ENCODE peak calls at places on chromosomes 12 and 14, in five cellular contexts. X, P, S, I and Z are unnamed samples. For H3K9me3, the result is how much of the 10 kb centered on the place peaks cover.

GRCh38 chr12:97404549-97404948 is 58.1 kb upstream of the RMST start:
- DNase-seq in I (peak), X (no peak), S (peak), P (no peak), Z (no peak)

GRCh38 chr14:99754141-99755067 is 38.8 kb upstream of the EML1 start:
- DNase-seq in X (no peak), P (no peak), I (no peak), S (no peak), Z (no peak)

GRCh38 chr14:70642313-70643235 is 858 bp downstream of the TTC9 start:
- DNase-seq in P (peak), X (no peak), I (peak), S (no peak), Z (no peak)

GRCh38 chr12:111753144-111753881 is 13.4 kb upstream of the ALDH2 start:
- DNase-seq in I (peak), X (no peak), S (peak), P (peak), Z (peak)

GRCh38 chr14:32010561-32011188 is 66.4 kb upstream of the ARHGAP5 start:
- DNase-seq in X (no peak), I (no peak), S (peak), P (no peak), Z (no peak)

GRCh38 chr12:57008113-57008687 is 1.9 kb upstream of the ZBTB39 start:
- DNase-seq in P (no peak), X (no peak), I (no peak), S (peak), Z (no peak)

GRCh38 chr12:131074221-131075083 is 120.7 kb downstream of the ADGRD1 start:
- DNase-seq in I (no peak), S (no peak), P (no peak), X (no peak), Z (peak)

GRCh38 chr12:10191865-10192264 is 13.0 kb downstream of the TMEM52B start:
- DNase-seq in X (peak), I (no peak), P (no peak), S (no peak), Z (no peak)

GRCh38 chr14:105856676-105857222 is 330.4 kb downstream of the TMEM121 start:
- DNase-seq in X (no peak), P (peak), S (no peak), I (peak), Z (no peak)

GRCh38 chr12:56670836-56671235 is 17.2 kb downstream of the PTGES3 start:
- DNase-seq in X (no peak), I (no peak), S (no peak), P (no peak), Z (no peak)

GRCh38 chr12:87679262-87679661 is 349.9 kb downstream of the C12orf50 start:
- DNase-seq in P (no peak), I (no peak), X (no peak), S (no peak), Z (no peak)

GRCh38 chr12:65331456-65331855 is 53.0 kb downstream of the MSRB3 start:
- DNase-seq in S (no peak), P (no peak), I (no peak), X (no peak), Z (no peak)

GRCh38 chr12:65333649-65334048 is 55.2 kb downstream of the MSRB3 start:
- DNase-seq in X (no peak), P (no peak), I (no peak), S (no peak), Z (no peak)

GRCh38 chr12:65330341-65330740 is 51.9 kb downstream of the MSRB3 start:
- DNase-seq in P (no peak), S (no peak), I (no peak), X (no peak), Z (no peak)

GRCh38 chr12:65335021-65335714 is 56.7 kb downstream of the MSRB3 start:
- DNase-seq in I (no peak), X (no peak), P (no peak), S (peak), Z (peak)

GRCh38 chr12:65334534-65334933 is 56.1 kb downstream of the MSRB3 start:
- DNase-seq in P (no peak), X (no peak), S (no peak), I (no peak), Z (peak)
- TF ChIP-seq POLR2A in P (no peak), X (no peak), S (no peak), I (no peak), Z (no peak)

GRCh38 chr12:122023339-122024131 is 1.9 kb downstream of the BCL7A start:
- DNase-seq in X (peak), I (peak), P (peak), S (peak), Z (peak)

GRCh38 chr12:122021822-122022392 is at the start of gene BCL7A:
- DNase-seq in I (peak), X (peak), P (peak), S (peak), Z (peak)

GRCh38 chr12:122020795-122021192 is 890 bp upstream of the BCL7A start:
- DNase-seq in I (peak), X (no peak), S (no peak), P (no peak), Z (no peak)

GRCh38 chr12:122022393-122023338 is 982 bp downstream of the BCL7A start:
- DNase-seq in P (no peak), S (peak), X (no peak), I (peak), Z (peak)

GRCh38 chr12:122021193-122021821 is 377 bp upstream of the BCL7A start:
- DNase-seq in P (peak), I (peak), X (no peak), S (no peak), Z (peak)
- H3K4me3 ChIP-seq in P (peak), I (peak), X (peak), S (peak), Z (peak)

GRCh38 chr12:2836576-2836975 is 1.7 kb upstream of the NRIP2 start:
- DNase-seq in P (no peak), X (no peak), S (no peak), I (no peak), Z (no peak)
- H3K9me3 ChIP-seq in P (under half), X (under half), S (under half), I (under half), Z (under half)

GRCh38 chr12:50925342-50925651 is 27.0 kb upstream of the HIGD1C start:
- DNase-seq in X (no peak), I (peak), P (peak), S (no peak), Z (no peak)

GRCh38 chr12:50925920-50926319 is 26.4 kb upstream of the HIGD1C start:
- DNase-seq in I (no peak), P (no peak), S (no peak), X (no peak), Z (no peak)

GRCh38 chr12:50923361-50924130 is 28.8 kb upstream of the HIGD1C start:
- DNase-seq in I (no peak), X (no peak), S (no peak), P (no peak), Z (no peak)

GRCh38 chr12:50924131-50924438 is 28.3 kb upstream of the HIGD1C start:
- DNase-seq in I (no peak), S (no peak), P (no peak), X (no peak), Z (no peak)

GRCh38 chr12:50924439-50925341 is 27.7 kb upstream of the HIGD1C start:
- DNase-seq in S (no peak), P (peak), X (peak), I (peak), Z (peak)
- TF ChIP-seq POLR2A in S (no peak), P (peak), X (no peak), I (peak), Z (no peak)

DNA sequence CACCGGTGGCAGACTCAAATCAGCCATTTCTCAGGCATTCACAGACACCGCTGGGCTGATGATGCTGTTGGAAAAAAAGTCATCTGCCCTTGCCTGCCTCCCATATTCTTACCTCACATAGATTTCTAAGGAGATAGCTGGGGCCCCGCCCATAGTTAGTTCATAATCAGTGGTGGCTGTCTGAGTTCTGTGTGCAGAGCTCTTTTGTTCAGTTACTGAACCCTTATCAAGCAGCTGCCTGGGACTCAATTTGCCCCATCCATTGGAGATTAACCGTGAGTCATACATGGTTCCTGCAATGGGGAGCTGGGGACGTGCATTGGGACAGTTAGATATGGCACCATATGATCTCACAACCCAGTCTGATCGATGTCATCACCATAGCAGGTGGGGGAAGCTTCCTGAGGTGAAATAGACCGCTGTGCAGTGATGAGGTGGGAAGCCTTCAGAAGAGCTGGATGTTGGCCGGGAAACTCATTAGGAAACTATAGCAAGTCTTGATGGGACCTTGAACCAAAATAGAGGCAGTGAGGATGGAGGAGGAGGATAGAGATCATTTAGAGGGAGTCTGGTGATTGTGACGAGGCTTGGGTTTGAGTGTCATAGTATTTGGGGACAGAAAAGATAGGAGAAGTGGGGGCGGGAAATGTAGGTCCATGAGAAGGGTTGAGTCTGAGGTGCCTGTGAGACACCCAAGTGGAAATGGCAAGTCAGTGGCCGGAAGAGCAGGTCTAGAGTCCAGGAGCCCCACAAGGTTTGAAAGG is 147.8 kb downstream of the GCH1 start:
- DNase-seq in P (no peak), I (no peak), X (no peak), S (no peak), Z (no peak)
- H3K4me3 ChIP-seq in P (no peak), I (no peak), X (no peak), S (no peak), Z (no peak)

GRCh38 chr12:38110026-38110699 is 206.4 kb upstream of the ALG10B start:
- DNase-seq in P (no peak), X (no peak), I (no peak), S (no peak), Z (no peak)

GRCh38 chr12:38116968-38117367 is 199.6 kb upstream of the ALG10B start:
- DNase-seq in S (no peak), I (no peak), X (no peak), P (no peak), Z (no peak)

GRCh38 chr12:38118632-38119031 is 197.9 kb upstream of the ALG10B start:
- DNase-seq in X (no peak), S (no peak), I (no peak), P (no peak), Z (no peak)

DNA sequence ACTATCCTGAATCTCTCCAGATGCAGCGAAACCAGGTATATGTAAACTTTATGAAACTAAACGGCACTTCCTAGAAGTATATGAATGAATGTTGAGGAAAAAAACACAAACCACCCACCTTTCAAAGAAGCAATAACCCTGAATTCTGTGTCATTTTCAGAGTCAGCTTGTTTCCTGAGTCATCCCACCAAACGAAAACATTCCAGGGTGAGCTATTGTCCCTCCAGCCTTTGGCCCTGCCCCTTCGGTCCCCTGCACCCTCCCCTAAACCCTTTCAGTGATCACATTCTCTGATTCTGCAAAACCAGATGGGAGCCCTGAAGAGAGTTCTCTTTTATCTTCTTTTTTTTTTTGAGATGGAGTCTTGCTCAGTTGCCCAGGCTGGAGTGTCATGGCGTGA is 202.6 kb upstream of the ALG10B start:
- DNase-seq in I (no peak), S (no peak), P (no peak), X (no peak), Z (no peak)
- H3K9me3 ChIP-seq in I (under half), S (under half), P (under half), X (under half), Z (under half)

DNA sequence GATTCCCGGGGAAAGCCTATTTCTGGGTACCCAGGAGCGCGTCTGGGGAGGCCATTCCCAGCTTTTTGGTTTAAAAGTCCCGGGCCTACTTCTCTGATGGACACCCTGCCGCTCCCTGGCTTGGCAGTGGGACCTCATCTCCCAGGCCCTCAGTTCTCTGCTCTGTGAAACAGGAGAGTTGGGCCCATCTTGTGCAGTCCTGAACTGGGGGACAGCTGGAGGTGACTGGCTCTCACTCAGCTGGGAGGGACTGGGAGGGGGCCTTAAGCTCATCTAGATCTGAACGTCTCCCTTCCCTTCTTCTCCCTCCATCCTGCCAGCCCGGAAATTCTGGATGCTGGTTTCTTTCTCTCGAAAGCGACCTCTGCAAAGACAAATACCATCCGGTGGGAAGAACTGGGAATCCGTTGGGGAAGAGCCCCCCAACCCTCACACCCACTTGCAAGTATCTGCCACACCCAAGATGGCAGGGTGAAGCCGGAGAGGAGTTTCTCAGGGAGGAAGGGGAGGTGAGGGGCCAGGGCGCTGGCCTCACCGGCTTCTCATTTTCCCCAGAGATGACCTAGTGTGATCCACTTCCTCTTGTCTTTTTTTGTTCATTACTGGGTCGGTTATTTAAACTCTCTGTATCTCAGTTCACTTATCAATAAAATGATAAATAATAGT is 1.4 kb downstream of the RIN3 start:
- DNase-seq in X (no peak), P (no peak), I (no peak), S (no peak), Z (no peak)
- TF ChIP-seq POLR2A in X (no peak), P (no peak), I (no peak), S (no peak), Z (no peak)

GRCh38 chr12:48004039-48004940 is at the start of gene COL2A1:
- DNase-seq in I (peak), X (no peak), S (peak), P (no peak), Z (no peak)

GRCh38 chr12:48001426-48002178 is 2.7 kb downstream of the COL2A1 start:
- DNase-seq in X (no peak), I (peak), P (peak), S (peak), Z (peak)

GRCh38 chr12:48003226-48004038 is 844 bp downstream of the COL2A1 start:
- DNase-seq in I (no peak), S (peak), P (no peak), X (no peak), Z (no peak)

GRCh38 chr12:48002179-48002601 is 2.1 kb downstream of the COL2A1 start:
- DNase-seq in P (no peak), I (no peak), X (no peak), S (peak), Z (no peak)

DNA sequence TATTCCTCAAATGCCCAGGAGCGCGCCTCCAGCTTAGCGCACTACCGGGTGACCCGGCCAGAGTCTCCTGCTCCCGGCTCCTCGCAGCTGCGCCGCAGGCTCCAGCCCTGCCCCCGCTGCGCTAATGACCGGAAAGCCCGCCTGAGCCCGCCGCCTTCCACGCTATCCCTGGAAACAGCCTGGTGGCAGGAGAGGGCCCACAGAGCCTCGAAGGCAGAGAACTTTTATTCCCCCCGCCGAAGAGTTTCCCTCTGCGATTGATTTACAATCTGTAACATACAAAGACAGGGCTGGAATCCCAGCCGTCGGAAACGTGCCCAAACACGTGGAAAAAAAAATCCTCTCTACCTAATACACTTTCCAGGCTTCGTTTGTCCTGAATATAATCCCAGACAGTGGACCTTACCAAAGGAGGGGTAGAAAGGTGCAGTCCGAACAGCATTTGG is 1.5 kb downstream of the COL2A1 start:
- DNase-seq in I (peak), S (no peak), P (peak), X (no peak), Z (peak)
- H3K4me3 ChIP-seq in I (no peak), S (peak), P (peak), X (no peak), Z (peak)

DNA sequence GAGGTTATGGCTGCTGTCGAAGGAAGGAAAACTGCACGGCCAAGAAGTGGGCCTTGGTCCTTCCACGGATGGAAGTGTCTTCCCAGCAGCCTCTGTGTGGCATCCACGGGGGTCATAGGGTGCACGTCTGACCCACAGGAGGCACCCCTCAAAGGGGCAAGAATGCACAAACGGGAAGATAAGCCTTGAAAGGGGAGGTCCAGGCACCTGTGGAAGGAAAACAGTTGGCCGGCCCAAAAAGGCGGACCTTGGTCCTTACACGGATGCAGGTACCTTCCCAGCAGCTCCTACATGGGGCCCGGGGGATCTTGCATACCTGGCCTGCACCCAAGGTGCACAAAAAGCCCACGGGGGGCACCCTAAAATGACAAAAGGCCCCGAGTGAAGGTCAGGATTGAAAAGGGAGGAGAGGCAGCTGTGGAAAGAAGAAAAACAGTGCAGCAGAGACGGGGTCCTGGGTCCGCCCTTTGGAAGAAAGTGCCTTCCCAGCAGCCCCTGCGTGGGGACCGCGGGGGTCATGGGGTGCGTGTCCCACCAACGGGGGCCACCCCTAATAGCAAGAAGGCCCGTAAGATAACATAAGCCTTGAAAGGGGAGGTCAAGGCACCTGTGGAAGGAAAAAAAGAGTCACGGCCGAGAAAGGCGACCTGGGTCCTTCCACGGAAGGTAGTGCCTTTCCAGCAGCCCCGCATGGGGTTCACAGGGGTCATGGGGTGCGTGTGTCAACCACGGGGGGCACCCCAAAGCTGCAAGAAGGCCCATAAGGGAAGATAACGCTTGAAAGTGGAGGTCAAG is 276.1 kb downstream of the ALG10 start:
- DNase-seq in P (no peak), X (no peak), I (no peak), S (no peak), Z (peak)
- H3K9me3 ChIP-seq in P (under half), X (half or more), I (under half), S (under half), Z (under half)